ENCODE peak calls at places on chromosomes 1 and 21, in ten cellular contexts. J is gastrocnemius medialis, M is fibroblast of lung, Z is Calu3, I is HFFc6, Q is HCT116, P is upper lobe of left lung, T is mammary epithelial cell, W is body of pancreas, Y is HFF-Myc. A is an unnamed sample.

GRCh38 chr1:204349602-204350001 is 10.1 kb downstream of the PLEKHA6 start:
- DNase-seq in J (no peak), M (no peak), Z (no peak), I (no peak), Q (no peak), P (no peak), T (no peak), W (no peak), Y (no peak), A (no peak)

GRCh38 chr1:8004113-8004802 is 21.9 kb downstream of the ERRFI1 start:
- DNase-seq in J (peak; percentile 61), M (peak; percentile 12), Z (no peak), I (no peak), Q (no peak), P (no peak), T (peak; percentile 78), W (peak; percentile 48), Y (no peak), A (no peak)

GRCh38 chr1:2611034-2611501 is 21.7 kb downstream of the MMEL1 start:
- DNase-seq in J (peak; percentile 9), M (peak; percentile 9), Z (peak; percentile 24), I (no peak), Q (peak; percentile 62), P (peak; percentile 55), T (no peak), W (peak; percentile 32), Y (no peak), A (peak; percentile 12)

GRCh38 chr1:31627930-31628421 is 10.5 kb downstream of the HCRTR1 start:
- DNase-seq in J (peak; percentile 86), M (no peak), Z (no peak), I (no peak), Q (no peak), P (peak; percentile 91), T (no peak), W (peak; percentile 68), Y (no peak), A (no peak)

GRCh38 chr1:180213401-180214177 is 16.5 kb upstream of the LHX4 start:
- DNase-seq in J (peak; percentile 43), M (peak; percentile 45), Z (no peak), I (no peak), Q (no peak), P (no peak), T (peak; percentile 10), W (no peak), Y (no peak), A (no peak)

GRCh38 chr1:73623946-73624345 is 574.0 kb downstream of the LRRIQ3 start:
- DNase-seq in J (no peak), M (no peak), Z (no peak), I (no peak), Q (no peak), P (no peak), T (no peak), W (no peak), Y (no peak), A (no peak)

GRCh38 chr1:10626781-10627410 is 152.1 kb downstream of the PEX14 start:
- DNase-seq in J (no peak), M (no peak), Z (no peak), I (no peak), Q (no peak), P (peak; percentile 15), T (no peak), W (no peak), Y (no peak), A (no peak)

GRCh38 chr1:61480273-61480672 is 244.7 kb downstream of the TM2D1 start:
- DNase-seq in J (no peak), M (no peak), Z (no peak), I (no peak), Q (no peak), P (no peak), T (no peak), W (no peak), Y (no peak), A (no peak)

GRCh38 chr1:23590058-23590783 is 30.9 kb upstream of the ID3 start:
- DNase-seq in J (no peak), M (no peak), Z (no peak), I (no peak), Q (no peak), P (no peak), T (no peak), W (no peak), Y (no peak), A (no peak)

GRCh38 chr1:196933531-196934189 is 9.9 kb upstream of the CFHR2 start:
- DNase-seq in J (no peak), M (no peak), Z (no peak), I (no peak), Q (no peak), P (no peak), T (no peak), W (no peak), Y (no peak), A (no peak)

GRCh38 chr1:52503706-52504105 is 49.2 kb downstream of the TUT4 start:
- DNase-seq in J (no peak), M (no peak), Z (no peak), I (no peak), Q (no peak), P (no peak), T (no peak), W (no peak), Y (no peak), A (no peak)

GRCh38 chr1:113243529-113243928 is 146.8 kb upstream of the MAGI3 start:
- DNase-seq in J (no peak), M (no peak), Z (no peak), I (no peak), Q (no peak), P (no peak), T (no peak), W (no peak), Y (no peak), A (no peak)

GRCh38 chr21:42386034-42386591 is 9.7 kb downstream of the TMPRSS3 start:
- DNase-seq in J (no peak), M (no peak), Z (no peak), I (no peak), Q (no peak), P (no peak), T (no peak), W (no peak), Y (no peak), A (no peak)

GRCh38 chr1:240093120-240093961 is 1.7 kb downstream of the FMN2 start:
- DNase-seq in J (no peak), M (no peak), Z (no peak), I (no peak), Q (no peak), P (no peak), T (no peak), W (peak; percentile 12), Y (no peak), A (peak; percentile 49)

GRCh38 chr1:14308460-14308859 is 290.0 kb upstream of the KAZN start:
- DNase-seq in J (no peak), M (no peak), Z (no peak), I (no peak), Q (no peak), P (no peak), T (no peak), W (no peak), Y (no peak), A (no peak)

GRCh38 chr21:34889537-34890257 is 159.4 kb downstream of the RUNX1 start:
- DNase-seq in J (peak; percentile 65), M (peak; percentile 80), Z (peak; percentile 84), I (peak; percentile 69), Q (no peak), P (peak; percentile 87), T (peak; percentile 82), W (peak; percentile 74), Y (no peak), A (peak; percentile 84)

GRCh38 chr1:244361764-244362473 is 89.8 kb downstream of the ADSS2 start:
- DNase-seq in J (no peak), M (peak; percentile 88), Z (no peak), I (peak; percentile 64), Q (no peak), P (no peak), T (no peak), W (no peak), Y (no peak), A (peak; percentile 22)

GRCh38 chr1:113982955-113983742 is 3.9 kb downstream of the OLFML3 start:
- DNase-seq in J (no peak), M (no peak), Z (no peak), I (no peak), Q (no peak), P (no peak), T (no peak), W (no peak), Y (no peak), A (peak; percentile 51)

GRCh38 chr21:40615503-40616376 is 231.2 kb downstream of the DSCAM start:
- DNase-seq in J (no peak), M (no peak), Z (no peak), I (peak; percentile 20), Q (no peak), P (no peak), T (peak; percentile 27), W (no peak), Y (no peak), A (no peak)
- TF ChIP-seq CTCF in J (no peak), M (no peak), Z (no peak), I (peak; percentile 9), Q (no peak), P (no peak), T (no peak), W (no peak), Y (no peak), A (no peak)

DNA sequence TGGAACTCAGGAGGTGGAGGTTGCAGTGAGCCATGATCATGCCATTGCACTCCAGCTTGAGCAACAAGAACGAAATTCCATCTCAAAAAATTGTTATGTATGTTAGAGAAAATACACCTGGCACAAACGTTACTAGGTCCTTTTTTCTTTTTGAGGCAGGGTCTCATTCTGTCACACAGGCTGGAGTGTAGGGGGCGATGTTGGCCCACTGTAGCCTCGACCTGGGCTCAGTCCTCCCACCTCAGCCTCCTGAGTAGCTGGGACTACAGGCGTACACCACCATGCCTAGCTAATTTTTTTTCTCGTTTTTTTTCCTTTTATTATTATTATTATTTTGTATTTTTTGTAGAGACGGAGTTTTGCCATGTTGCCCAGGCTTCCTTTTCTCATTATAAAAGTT is 4.4 kb downstream of the HAX1 start:
- DNase-seq in J (no peak), M (no peak), Z (peak; percentile 31), I (no peak), Q (no peak), P (no peak), T (no peak), W (no peak), Y (no peak), A (no peak)
- TF ChIP-seq CTCF in J (no peak), M (no peak), Z (peak; percentile 43), I (peak; percentile 62), Q (peak; percentile 35), P (no peak), T (peak; percentile 25), W (no peak), Y (peak; percentile 24), A (no peak)

DNA sequence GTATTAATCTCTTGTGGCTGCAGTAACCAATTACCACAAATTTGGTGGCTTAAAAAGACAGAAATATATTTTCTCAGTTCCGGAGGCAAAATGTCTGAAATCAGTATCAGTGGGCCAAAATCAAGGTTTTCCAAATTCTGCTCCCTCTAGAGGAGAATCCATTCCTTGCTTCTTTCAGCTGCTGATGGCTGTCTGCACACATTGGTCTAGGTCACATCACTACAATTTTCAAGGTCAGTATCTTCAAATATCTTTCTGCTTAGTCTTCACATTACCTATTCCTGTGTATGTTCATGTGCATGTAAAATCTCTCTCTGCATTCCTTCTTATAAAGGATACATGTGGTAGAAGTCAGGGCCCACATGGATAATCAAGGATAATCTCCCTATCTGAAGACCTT is 999.4 kb downstream of the KCNT2 start:
- DNase-seq in J (no peak), M (no peak), Z (no peak), I (no peak), Q (no peak), P (no peak), T (no peak), W (no peak), Y (no peak), A (no peak)
- TF ChIP-seq CTCF in J (no peak), M (no peak), Z (peak; percentile 18), I (peak; percentile 52), Q (peak; percentile 60), P (no peak), T (peak; percentile 39), W (no peak), Y (peak; percentile 29), A (no peak)

GRCh38 chr1:228378453-228379164 is 28.0 kb downstream of the TRIM11 start:
- DNase-seq in J (no peak), M (peak; percentile 89), Z (peak; percentile 86), I (peak; percentile 39), Q (peak; percentile 56), P (peak; percentile 50), T (peak; percentile 42), W (peak; percentile 76), Y (no peak), A (peak; percentile 82)
- TF ChIP-seq CTCF in J (peak; percentile 21), M (peak; percentile 56), Z (peak; percentile 74), I (peak; percentile 70), Q (peak; percentile 58), P (peak; percentile 71), T (peak; percentile 51), W (peak; percentile 62), Y (peak; percentile 60), A (peak; percentile 91)

A was measured in ovary.